ENCODE peak calls at places on chromosomes 4 and X, in seven cellular contexts. L, P, D, X, B, S and Q are unnamed samples.

GRCh38 chr4:112296949-112297483 is at the start of gene ALPK1:
- DNase-seq in L (peak; percentile 94), P (peak; percentile 71), D (peak; percentile 80), X (peak; percentile 72), B (no peak), S (peak; percentile 81), Q (no peak)

GRCh38 chr4:185738038-185738552 is 73.9 kb downstream of the SORBS2 start:
- DNase-seq in L (peak; percentile 96), P (no peak), D (peak; percentile 23), X (no peak), B (no peak), S (peak; percentile 85), Q (no peak)

GRCh38 chr4:140673729-140674128 is 82.5 kb downstream of the TBC1D9 start:
- DNase-seq in L (no peak), P (no peak), D (peak; percentile 53), X (no peak), B (no peak), S (no peak), Q (no peak)

GRCh38 chr4:77599378-77599777 is 6.2 kb upstream of the CXCL13 start:
- DNase-seq in L (peak; percentile 61), P (peak; percentile 15), D (peak; percentile 37), X (peak; percentile 67), B (peak; percentile 39), S (no peak), Q (no peak)

GRCh38 chr4:37953620-37954325 is 6.4 kb upstream of the PTTG2 start:
- DNase-seq in L (no peak), P (no peak), D (no peak), X (peak; percentile 20), B (peak; percentile 14), S (no peak), Q (no peak)

GRCh38 chrX:130224810-130225209 is 43.9 kb downstream of the ZNF280C start:
- DNase-seq in L (peak; percentile 73), P (no peak), D (no peak), X (no peak), B (no peak), S (no peak), Q (no peak)

GRCh38 chrX:19563746-19564145 is 48.4 kb upstream of the MAP3K15 start:
- DNase-seq in L (no peak), P (no peak), D (no peak), X (no peak), B (no peak), S (no peak), Q (no peak)

GRCh38 chrX:97628326-97628725 is 744.6 kb downstream of the RPA4 start:
- DNase-seq in L (no peak), P (no peak), D (no peak), X (no peak), B (no peak), S (no peak), Q (no peak)

GRCh38 chr4:38842998-38843397 is 13.6 kb downstream of the TLR6 start:
- DNase-seq in L (no peak), P (no peak), D (no peak), X (no peak), B (no peak), S (no peak), Q (no peak)

GRCh38 chrX:77451041-77451440 is 3.9 kb downstream of the FGF16 start:
- DNase-seq in L (peak; percentile 7), P (no peak), D (peak; percentile 61), X (no peak), B (no peak), S (no peak), Q (no peak)

GRCh38 chr4:103375278-103375677 is 177.1 kb upstream of the CENPE start:
- DNase-seq in L (no peak), P (no peak), D (peak; percentile 2), X (peak; percentile 49), B (no peak), S (no peak), Q (no peak)

GRCh38 chr4:95472538-95472937 is 76.2 kb downstream of the UNC5C start:
- DNase-seq in L (no peak), P (no peak), D (no peak), X (no peak), B (no peak), S (no peak), Q (no peak)

GRCh38 chrX:14032383-14032782 is 2.7 kb upstream of the GEMIN8 start:
- DNase-seq in L (peak; percentile 88), P (peak; percentile 23), D (no peak), X (peak; percentile 66), B (peak; percentile 20), S (no peak), Q (no peak)

GRCh38 chr4:96347582-96347981 is 507.7 kb downstream of the PDHA2 start:
- DNase-seq in L (peak; percentile 3), P (no peak), D (no peak), X (no peak), B (no peak), S (no peak), Q (no peak)

GRCh38 chr4:55068522-55068921 is 56.9 kb downstream of the KDR start:
- DNase-seq in L (no peak), P (no peak), D (no peak), X (no peak), B (no peak), S (no peak), Q (no peak)

GRCh38 chrX:142089193-142089592 is 115.9 kb downstream of the MAGEC2 start:
- DNase-seq in L (peak; percentile 40), P (peak; percentile 0), D (no peak), X (peak; percentile 45), B (no peak), S (no peak), Q (no peak)

GRCh38 chrX:150163956-150164726 is 199.0 kb upstream of the MAMLD1 start:
- DNase-seq in L (no peak), P (no peak), D (no peak), X (no peak), B (no peak), S (no peak), Q (no peak)

GRCh38 chr4:98394134-98394533 is 132.9 kb downstream of the RAP1GDS1 start:
- DNase-seq in L (no peak), P (no peak), D (no peak), X (no peak), B (no peak), S (no peak), Q (no peak)

GRCh38 chrX:129472116-129472515 is 51.2 kb downstream of the SMARCA1 start:
- DNase-seq in L (peak; percentile 15), P (no peak), D (no peak), X (peak; percentile 87), B (no peak), S (no peak), Q (no peak)

GRCh38 chr4:64713256-64713840 is 304.1 kb upstream of the TECRL start:
- DNase-seq in L (peak; percentile 53), P (no peak), D (no peak), X (peak; percentile 81), B (peak; percentile 10), S (peak; percentile 2), Q (no peak)

GRCh38 chr4:168141733-168142132 is 49.4 kb downstream of the ANXA10 start:
- DNase-seq in L (no peak), P (no peak), D (no peak), X (no peak), B (no peak), S (no peak), Q (no peak)

GRCh38 chr4:86594559-86595425 is 677 bp downstream of the PTPN13 start:
- DNase-seq in L (peak; percentile 97), P (peak; percentile 21), D (peak; percentile 93), X (peak; percentile 53), B (no peak), S (peak; percentile 94), Q (peak; percentile 35)

GRCh38 chr4:58166496-58166895 is 1056.3 kb upstream of the IGFBP7 start:
- DNase-seq in L (no peak), P (no peak), D (no peak), X (no peak), B (no peak), S (no peak), Q (no peak)

GRCh38 chrX:10119399-10119990 is 37.3 kb upstream of the CLCN4 start:
- DNase-seq in L (peak; percentile 87), P (peak; percentile 34), D (peak; percentile 45), X (peak; percentile 73), B (peak; percentile 49), S (peak; percentile 79), Q (peak; percentile 79)

GRCh38 chrX:133980832-133981588 is 4.4 kb downstream of the GPC3 start:
- DNase-seq in L (no peak), P (no peak), D (no peak), X (no peak), B (no peak), S (no peak), Q (no peak)
- H3K4me3 ChIP-seq in L (no peak overlapping the region), P (no peak overlapping the region), D (no peak overlapping the region), X (no peak overlapping the region), B (no peak overlapping the region), S (no peak overlapping the region), Q (no peak overlapping the region)

DNA sequence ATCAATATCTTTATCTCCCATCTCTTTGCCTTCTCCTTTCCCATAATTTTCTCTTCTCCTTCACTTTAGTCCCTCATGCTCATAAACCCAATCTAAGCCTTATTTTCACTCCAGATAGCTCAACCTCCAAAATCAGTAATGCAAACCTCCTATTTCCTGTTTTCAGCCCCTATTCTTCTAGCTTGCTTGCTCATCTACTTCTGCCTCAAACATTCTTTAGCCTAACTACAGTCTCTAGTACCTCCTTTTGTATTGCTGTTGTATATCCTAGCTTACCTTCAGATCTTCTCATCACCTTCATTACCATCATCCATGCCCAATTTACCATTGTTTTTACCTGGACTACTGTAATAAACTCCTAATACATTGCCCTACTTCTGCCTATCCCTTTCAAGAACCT is 123.6 kb downstream of the FAM13A start:
- DNase-seq in L (no peak), P (no peak), D (no peak), X (no peak), B (no peak), S (no peak), Q (no peak)
- H3K4me3 ChIP-seq in L (no peak overlapping the region), P (no peak overlapping the region), D (no peak overlapping the region), X (no peak overlapping the region), B (no peak overlapping the region), S (no peak overlapping the region), Q (no peak overlapping the region)

DNA sequence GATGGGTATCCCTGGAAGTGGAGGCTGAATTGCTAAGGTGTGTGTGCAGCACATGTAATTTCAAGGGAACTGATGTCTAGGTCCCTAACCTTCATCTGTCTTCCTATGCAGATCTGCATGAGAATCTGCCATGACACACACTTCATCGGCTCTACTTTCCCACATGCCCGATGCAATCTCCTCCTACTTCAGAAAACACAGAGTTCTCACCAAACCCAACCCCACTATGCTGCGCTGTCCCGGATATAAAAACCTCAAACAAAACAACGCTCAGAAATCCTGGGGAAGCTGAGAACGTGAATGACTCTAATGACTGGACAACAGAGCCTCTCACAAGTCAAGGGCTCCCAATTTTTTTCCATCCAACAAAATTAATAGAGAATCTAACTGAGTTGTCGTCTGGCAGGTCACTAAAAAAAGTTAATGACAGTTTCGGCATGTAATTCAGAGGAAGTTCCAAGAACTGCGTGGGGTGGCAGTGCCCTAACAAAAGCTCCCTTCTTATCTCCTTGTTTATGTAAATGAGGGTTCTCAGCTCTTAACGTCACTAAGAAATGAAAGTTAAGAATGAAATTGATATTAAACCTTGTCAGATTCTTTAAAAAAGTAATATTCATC is 39.0 kb downstream of the STX18 start:
- DNase-seq in L (no peak), P (no peak), D (no peak), X (no peak), B (no peak), S (no peak), Q (no peak)
- H3K4me3 ChIP-seq in L (no peak overlapping the region), P (no peak overlapping the region), D (no peak overlapping the region), X (no peak overlapping the region), B (peak overlapping the region; percentile 19), S (no peak overlapping the region), Q (peak overlapping the region; percentile 26)

GRCh38 chr4:118033148-118034060 is 882 bp upstream of the NDST3 start:
- DNase-seq in L (peak; percentile 78), P (peak; percentile 11), D (peak; percentile 30), X (peak; percentile 29), B (no peak), S (no peak), Q (peak; percentile 66)
- H3K4me3 ChIP-seq in L (peak overlapping the region; percentile 70), P (peak overlapping the region; percentile 50), D (peak overlapping the region; percentile 56), X (peak overlapping the region; percentile 68), B (no peak overlapping the region), S (peak overlapping the region; percentile 53), Q (peak overlapping the region; percentile 66)